ENCODE peak calls at places on chromosomes 3 and 15, in five cellular contexts. O, K, C, H and I are unnamed samples.

GRCh38 chr3:115913069-115913686 is 289.9 kb downstream of the GAP43 start:
- DNase-seq in C (peak; percentile 9), K (no peak), H (peak; percentile 1), O (no peak), I (peak; percentile 4)

GRCh38 chr3:121660356-121661171 is at the start of gene HCLS1:
- DNase-seq in H (peak; percentile 89), C (no peak), K (no peak), O (no peak), I (no peak)

GRCh38 chr3:155363690-155364070 is 70.2 kb upstream of the STRIT1 start:
- DNase-seq in C (no peak), H (no peak), K (no peak), O (no peak), I (no peak)

GRCh38 chr3:14520149-14520548 is 20.0 kb downstream of the GRIP2 start:
- DNase-seq in C (no peak), O (no peak), H (no peak), K (no peak), I (no peak)

GRCh38 chr3:58471025-58471887 is 20.6 kb upstream of the KCTD6 start:
- DNase-seq in O (peak; percentile 90), C (peak; percentile 96), K (peak; percentile 33), H (peak; percentile 94), I (peak; percentile 74)

GRCh38 chr15:82966671-82967071 is 14.2 kb upstream of the HOMER2 start:
- DNase-seq in H (no peak), O (no peak), K (no peak), C (no peak), I (no peak)

GRCh38 chr15:70559223-70559823 is 204.0 kb downstream of the UACA start:
- DNase-seq in C (peak; percentile 26), H (peak; percentile 83), O (no peak), K (no peak), I (no peak)

GRCh38 chr15:78193731-78194567 is 40.4 kb downstream of the ACSBG1 start:
- DNase-seq in K (no peak), O (no peak), H (no peak), C (no peak), I (no peak)

GRCh38 chr3:9153763-9154601 is 95.5 kb downstream of the SRGAP3 start:
- DNase-seq in C (no peak), H (no peak), O (no peak), K (no peak), I (peak; percentile 64)

GRCh38 chr15:88624156-88624970 is 3.2 kb downstream of the AEN start:
- DNase-seq in C (peak; percentile 49), K (no peak), O (no peak), H (peak; percentile 36), I (no peak)

GRCh38 chr3:184058029-184058428 is 5.2 kb downstream of the HTR3C start:
- DNase-seq in K (no peak), H (no peak), C (peak; percentile 9), O (peak; percentile 26), I (peak; percentile 39)

GRCh38 chr15:34362047-34362773 is 4.8 kb downstream of the LPCAT4 start:
- DNase-seq in O (peak; percentile 12), H (no peak), K (no peak), C (no peak), I (no peak)

GRCh38 chr3:88189361-88189810 is 39.6 kb downstream of the C3orf38 start:
- DNase-seq in O (no peak), C (no peak), H (no peak), K (no peak), I (no peak)

GRCh38 chr3:59821274-59821673 is 771.4 kb upstream of the CFAP20DC start:
- DNase-seq in H (no peak), C (peak; percentile 30), K (no peak), O (no peak), I (no peak)

GRCh38 chr3:105661461-105661860 is 207.4 kb downstream of the CBLB start:
- DNase-seq in H (no peak), C (no peak), O (no peak), K (no peak), I (no peak)

GRCh38 chr15:77410701-77411613 is 8.9 kb downstream of the PEAK1 start:
- DNase-seq in O (no peak), K (no peak), C (no peak), H (no peak), I (no peak)

GRCh38 chr3:178419078-178419477 is 117.2 kb upstream of the KCNMB2 start:
- DNase-seq in K (no peak), H (no peak), C (peak; percentile 41), O (peak; percentile 51), I (no peak)

GRCh38 chr15:83285979-83286553 is 1.6 kb upstream of the BNC1 start:
- DNase-seq in K (peak; percentile 26), H (no peak), O (peak; percentile 88), C (peak; percentile 73), I (peak; percentile 75)

GRCh38 chr3:87509401-87509800 is 233.0 kb upstream of the POU1F1 start:
- DNase-seq in O (no peak), H (no peak), C (no peak), K (no peak), I (no peak)

GRCh38 chr3:40793739-40794138 is 269.0 kb downstream of the ZNF621 start:
- DNase-seq in C (no peak), H (no peak), O (no peak), K (no peak), I (no peak)

GRCh38 chr15:92608866-92609700 is 46.5 kb downstream of the FAM174B start:
- DNase-seq in H (no peak), K (no peak), O (no peak), C (no peak), I (no peak)

GRCh38 chr15:56208641-56209155 is 35.0 kb downstream of the RFX7 start:
- DNase-seq in H (no peak), K (no peak), C (peak; percentile 66), O (no peak), I (no peak)

GRCh38 chr3:171258316-171258715 is 201.9 kb downstream of the TNIK start:
- DNase-seq in O (peak; percentile 14), C (no peak), H (no peak), K (no peak), I (no peak)

GRCh38 chr3:171255236-171255806 is 204.9 kb downstream of the TNIK start:
- DNase-seq in K (no peak), H (no peak), O (peak; percentile 29), C (no peak), I (no peak)

GRCh38 chr3:171256445-171257250 is 203.6 kb downstream of the TNIK start:
- DNase-seq in K (no peak), C (no peak), H (peak; percentile 34), O (peak; percentile 21), I (no peak)

GRCh38 chr3:171260430-171260829 is 199.8 kb downstream of the TNIK start:
- DNase-seq in H (no peak), C (no peak), O (no peak), K (no peak), I (no peak)

GRCh38 chr3:171257251-171258179 is 202.7 kb downstream of the TNIK start:
- DNase-seq in C (peak; percentile 30), H (no peak), O (no peak), K (no peak), I (peak; percentile 8)
- TF ChIP-seq CTCF in C (no peak), H (no peak), O (no peak), K (no peak), I (no peak)

GRCh38 chr15:57284535-57284934 is 91.8 kb upstream of the CGNL1 start:
- DNase-seq in O (no peak), C (no peak), K (no peak), H (peak; percentile 52), I (no peak)
- H3K4me3 ChIP-seq in O (no peak overlapping the region), C (no peak overlapping the region), K (no peak overlapping the region), H (peak overlapping the region; percentile 57), I (no peak overlapping the region)

GRCh38 chr3:126836220-126836860 is 132.3 kb downstream of the CHCHD6 start:
- DNase-seq in K (no peak), O (no peak), C (no peak), H (no peak), I (no peak)

GRCh38 chr3:126834596-126835471 is 130.8 kb downstream of the CHCHD6 start:
- DNase-seq in C (peak; percentile 21), K (no peak), H (no peak), O (peak; percentile 64), I (no peak)

GRCh38 chr3:126832933-126833332 is 128.9 kb downstream of the CHCHD6 start:
- DNase-seq in C (no peak), O (no peak), K (no peak), H (no peak), I (no peak)

GRCh38 chr3:126837773-126838172 is 133.7 kb downstream of the CHCHD6 start:
- DNase-seq in K (no peak), O (no peak), H (no peak), C (no peak), I (no peak)

DNA sequence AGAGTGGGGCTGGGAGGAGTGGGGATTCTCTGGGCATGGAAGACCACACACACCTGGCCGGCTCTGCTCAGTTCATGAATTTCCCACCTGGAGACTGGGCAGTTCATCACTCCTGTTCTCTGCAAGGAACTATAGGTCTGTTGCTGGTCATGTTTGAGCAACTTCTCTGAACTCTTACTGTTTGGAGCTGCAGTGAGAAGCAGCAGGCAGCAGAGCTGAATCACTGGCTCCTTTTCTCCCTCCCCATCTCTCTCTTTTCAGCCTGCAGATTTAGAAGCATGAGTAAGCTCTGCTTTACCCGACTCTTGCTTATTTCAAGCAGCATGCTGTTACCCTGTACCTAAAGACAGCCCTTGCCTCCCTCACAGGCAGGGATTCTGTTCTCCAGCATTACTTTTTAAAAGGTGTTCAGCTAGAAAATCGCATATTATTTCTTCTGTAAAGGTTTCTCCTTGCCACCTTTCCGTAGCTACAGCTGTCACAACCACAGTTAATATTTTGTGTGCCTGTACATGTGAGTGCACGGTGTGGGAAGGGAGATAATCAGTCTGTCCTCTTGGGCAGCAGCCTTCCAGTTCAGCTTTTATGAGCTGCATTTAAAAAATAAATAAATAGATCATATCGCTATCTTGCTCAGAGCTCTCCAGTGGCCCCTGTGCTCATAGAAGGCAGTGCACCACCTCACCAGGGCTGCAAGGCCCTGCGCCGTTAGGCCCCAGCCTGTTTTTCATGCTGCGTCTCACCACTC is 131.6 kb downstream of the CHCHD6 start:
- DNase-seq in C (peak; percentile 56), O (peak; percentile 66), K (peak; percentile 37), H (no peak), I (peak; percentile 35)
- TF ChIP-seq CTCF in C (peak; percentile 34), O (peak; percentile 13), K (peak; percentile 58), H (no peak), I (peak; percentile 27)

GRCh38 chr3:73432021-73432722 is 192.6 kb downstream of the PDZRN3 start:
- DNase-seq in C (peak; percentile 48), K (no peak), H (peak; percentile 57), O (peak; percentile 28), I (no peak)

GRCh38 chr3:73433079-73433478 is 191.7 kb downstream of the PDZRN3 start:
- DNase-seq in H (no peak), C (no peak), K (no peak), O (no peak), I (no peak)

GRCh38 chr3:73435055-73435454 is 189.7 kb downstream of the PDZRN3 start:
- DNase-seq in O (no peak), K (no peak), H (no peak), C (no peak), I (no peak)

GRCh38 chr3:73432723-73433032 is 192.1 kb downstream of the PDZRN3 start:
- DNase-seq in O (no peak), H (no peak), K (no peak), C (no peak), I (no peak)

DNA sequence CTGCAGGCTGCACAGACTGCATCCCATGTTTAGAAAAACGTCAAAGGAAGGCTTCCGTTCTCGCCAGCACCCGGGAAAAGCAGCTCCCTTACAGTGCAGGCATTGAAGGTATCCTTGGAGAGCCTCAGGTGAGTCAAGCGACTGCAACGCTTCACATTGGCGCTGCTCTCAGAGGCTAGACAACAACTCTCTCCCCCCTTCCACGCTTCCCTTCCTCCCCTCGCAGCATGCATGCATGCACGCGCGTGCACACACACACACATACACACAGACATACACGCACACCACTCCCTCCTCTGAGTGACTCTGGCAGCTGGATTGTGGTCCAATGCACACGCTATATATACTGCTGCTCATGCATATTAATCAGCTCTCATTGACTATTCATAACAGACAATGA is 191.1 kb downstream of the PDZRN3 start:
- DNase-seq in K (no peak), O (peak; percentile 10), C (no peak), H (no peak), I (no peak)
- H3K4me3 ChIP-seq in K (no peak overlapping the region), O (no peak overlapping the region), C (no peak overlapping the region), H (no peak overlapping the region), I (no peak overlapping the region)